ENCODE peak calls at places on chromosomes 7 and 10, in four cellular contexts. N, J, W and D are unnamed samples.

GRCh38 chr10:128898133-128898915 is 568.7 kb upstream of the MGMT start:
- DNase-seq in J (no peak), N (no peak), W (no peak), D (no peak)

GRCh38 chr7:70647801-70648491 is 484.0 kb upstream of the GALNT17 start:
- DNase-seq in W (no peak), N (peak), J (no peak), D (no peak)

GRCh38 chr7:34039033-34039432 is 133.7 kb downstream of the BMPER start:
- DNase-seq in J (peak), W (no peak), N (no peak), D (no peak)

GRCh38 chr10:11017575-11018425 is at the start of gene CELF2:
- DNase-seq in J (no peak), W (peak), N (no peak), D (peak)

GRCh38 chr10:122435212-122435827 is 19.1 kb upstream of the ARMS2 start:
- DNase-seq in N (peak), J (no peak), W (no peak), D (no peak)

GRCh38 chr10:11439523-11440053 is 171.9 kb downstream of the USP6NL start:
- DNase-seq in J (no peak), W (no peak), N (no peak), D (no peak)

GRCh38 chr7:149720372-149721083 is 52.9 kb downstream of the ZNF467 start:
- DNase-seq in W (no peak), N (no peak), J (no peak), D (no peak)

GRCh38 chr10:29720149-29720548 is 85.4 kb upstream of the SVIL start:
- DNase-seq in N (no peak), W (no peak), J (no peak), D (no peak)

GRCh38 chr7:108181073-108181985 is 51.2 kb upstream of the LAMB4 start:
- DNase-seq in W (no peak), J (peak), N (peak), D (no peak)

GRCh38 chr7:40232242-40232929 is 97.6 kb downstream of the SUGCT start:
- DNase-seq in N (peak), J (peak), W (no peak), D (no peak)

GRCh38 chr10:68790476-68790875 is 36.9 kb upstream of the STOX1 start:
- DNase-seq in J (no peak), W (no peak), N (no peak), D (no peak)

GRCh38 chr10:104330168-104331117 is 7.8 kb downstream of the ITPRIP start:
- DNase-seq in N (no peak), W (no peak), J (peak), D (no peak)

GRCh38 chr10:79410315-79411094 is 34.9 kb downstream of the ZCCHC24 start:
- DNase-seq in J (no peak), N (no peak), W (no peak), D (no peak)

GRCh38 chr7:143954163-143954894 is at the start of gene OR2F1:
- DNase-seq in W (no peak), N (no peak), J (no peak), D (no peak)

GRCh38 chr10:5910323-5911100 is 20.5 kb downstream of the FBH1 start:
- DNase-seq in N (no peak), W (no peak), J (no peak), D (no peak)

GRCh38 chr10:69714572-69714971 is 84.5 kb downstream of the FAM241B start:
- DNase-seq in J (no peak), N (no peak), W (no peak), D (no peak)

GRCh38 chr7:95687759-95688343 is 84.5 kb upstream of the DYNC1I1 start:
- DNase-seq in J (no peak), W (no peak), N (no peak), D (no peak)

GRCh38 chr10:2839081-2839725 is 228.1 kb upstream of the PFKP start:
- DNase-seq in W (no peak), N (no peak), J (no peak), D (no peak)
- TF ChIP-seq CTCF in W (no peak), N (peak), J (peak), D (peak)

GRCh38 chr10:59830601-59831259 is 75.6 kb downstream of the CCDC6 start:
- DNase-seq in J (no peak), W (no peak), N (peak), D (peak)
- TF ChIP-seq CTCF in J (peak), W (peak), N (peak), D (peak)

GRCh38 chr10:31011660-31012022 is 20.0 kb downstream of the ZNF438 start:
- DNase-seq in W (no peak), N (peak), J (no peak), D (no peak)
- TF ChIP-seq CTCF in W (no peak), N (no peak), J (no peak), D (no peak)

GRCh38 chr7:37414352-37414983 is 34.2 kb downstream of the ELMO1 start:
- DNase-seq in J (no peak), W (no peak), N (no peak), D (no peak)
- TF ChIP-seq CTCF in J (no peak), W (no peak), N (no peak), D (no peak)